ENCODE peak calls at places on chromosomes 13 and 19, in six cellular contexts. U is breast epithelium, A is IMR-90, C is heart left ventricle, M is Peyer's patch, V is A549. K is an unnamed sample. For H3K4me1, the result is how much of the 10 kb centered on the place peaks cover.

GRCh38 chr19:29492761-29493160 is 33.0 kb upstream of the VSTM2B start:
- DNase-seq in V (no peak), U (no peak), C (no peak), A (peak), M (no peak), K (no peak)

GRCh38 chr13:113938716-113939115 is 35.2 kb downstream of the C13orf46 start:
- DNase-seq in M (no peak), V (no peak), C (no peak), U (no peak), A (no peak), K (no peak)

GRCh38 chr13:57996717-57997116 is 365.2 kb downstream of the PCDH17 start:
- DNase-seq in U (no peak), V (no peak), C (no peak), M (no peak), A (no peak), K (no peak)

GRCh38 chr13:110137677-110138008 is 169.3 kb downstream of the COL4A1 start:
- DNase-seq in U (no peak), A (no peak), M (no peak), V (peak), C (peak), K (peak)

GRCh38 chr13:99067160-99067985 is 89.5 kb upstream of the DOCK9 start:
- DNase-seq in C (no peak), A (peak), V (peak), M (no peak), U (no peak), K (no peak)

GRCh38 chr13:21060063-21060826 is 1.1 kb downstream of the LATS2 start:
- DNase-seq in A (peak), C (peak), M (no peak), U (no peak), V (peak), K (peak)

GRCh38 chr13:44309771-44310767 is 63.6 kb upstream of the SERP2 start:
- DNase-seq in C (peak), V (peak), M (no peak), U (no peak), A (no peak), K (peak)

GRCh38 chr19:40279120-40279551 is 6.0 kb downstream of the AKT2 start:
- DNase-seq in A (peak), U (no peak), C (peak), M (no peak), V (no peak), K (no peak)

GRCh38 chr19:17081672-17082630 is 6.4 kb downstream of the MYO9B start:
- DNase-seq in M (no peak), V (no peak), U (no peak), A (no peak), C (peak), K (peak)

GRCh38 chr13:52374873-52375411 is 31.0 kb downstream of the THSD1 start:
- DNase-seq in A (no peak), C (no peak), M (no peak), U (no peak), V (no peak), K (no peak)

GRCh38 chr13:91184244-91184926 is 163.1 kb upstream of the MIR17HG start:
- DNase-seq in M (no peak), V (no peak), C (no peak), A (no peak), U (no peak), K (no peak)

GRCh38 chr13:73272831-73273230 is 214.0 kb downstream of the KLF5 start:
- DNase-seq in A (no peak), C (no peak), V (no peak), M (no peak), U (no peak), K (no peak)

GRCh38 chr19:5719274-5719960 is 529 bp downstream of the LONP1 start:
- DNase-seq in M (no peak), V (no peak), C (no peak), U (no peak), A (peak), K (no peak)

GRCh38 chr13:109541081-109541480 is 245.3 kb downstream of the IRS2 start:
- DNase-seq in C (no peak), U (no peak), A (no peak), V (no peak), M (no peak), K (no peak)

GRCh38 chr13:83274679-83275078 is 607.6 kb downstream of the SLITRK1 start:
- DNase-seq in V (no peak), A (no peak), U (no peak), M (no peak), C (no peak), K (no peak)

GRCh38 chr19:45764947-45765346 is 4.1 kb downstream of the SIX5 start:
- DNase-seq in C (peak), A (no peak), U (no peak), M (no peak), V (no peak), K (no peak)

GRCh38 chr13:48975101-48975925 is at the start of gene FNDC3A:
- DNase-seq in C (peak), U (peak), M (peak), V (peak), A (peak), K (peak)

GRCh38 chr13:113129480-113129879 is 6.9 kb downstream of the F10 start:
- DNase-seq in M (no peak), U (peak), C (no peak), A (no peak), V (no peak), K (no peak)

GRCh38 chr19:17234911-17235617 is 9.0 kb downstream of the OCEL1 start:
- DNase-seq in C (no peak), A (peak), V (peak), M (peak), U (no peak), K (peak)

GRCh38 chr13:92694047-92694446 is 532.6 kb upstream of the GPC6 start:
- DNase-seq in A (no peak), C (no peak), V (no peak), M (no peak), U (no peak), K (no peak)

GRCh38 chr13:36745436-36745835 is 71.6 kb downstream of the SERTM1 start:
- DNase-seq in V (no peak), M (no peak), U (no peak), C (no peak), A (no peak), K (no peak)

GRCh38 chr19:17348700-17349099 is 11.3 kb downstream of the GTPBP3 start:
- DNase-seq in C (peak), M (no peak), A (peak), U (no peak), V (peak), K (no peak)

GRCh38 chr19:28899703-28900102 is 313.2 kb downstream of the UQCRFS1 start:
- DNase-seq in C (no peak), V (no peak), M (no peak), U (no peak), A (peak), K (no peak)

GRCh38 chr13:28425796-28426195 is 69.1 kb downstream of the FLT1 start:
- DNase-seq in M (no peak), V (no peak), A (peak), C (no peak), U (no peak), K (no peak)

GRCh38 chr13:90532861-90533260 is 814.6 kb upstream of the MIR17HG start:
- DNase-seq in U (no peak), C (no peak), M (no peak), V (no peak), A (no peak), K (no peak)

GRCh38 chr13:70347947-70348620 is 239.8 kb upstream of the KLHL1 start:
- DNase-seq in U (no peak), M (no peak), A (no peak), C (no peak), V (no peak), K (no peak)

GRCh38 chr13:30110301-30111070 is 196.9 kb downstream of the KATNAL1 start:
- DNase-seq in V (no peak), U (no peak), C (no peak), M (no peak), A (no peak), K (no peak)

GRCh38 chr13:49023441-49023840 is 47.7 kb downstream of the FNDC3A start:
- DNase-seq in C (no peak), M (no peak), U (no peak), V (peak), A (peak), K (no peak)

GRCh38 chr13:33799950-33800592 is 17.9 kb upstream of the RFC3 start:
- DNase-seq in U (no peak), V (peak), A (peak), M (no peak), C (no peak), K (no peak)

GRCh38 chr13:110714798-110715394 is 1.4 kb downstream of the ING1 start:
- DNase-seq in M (peak), V (no peak), U (peak), C (peak), A (peak), K (peak)

GRCh38 chr13:50676602-50677001 is 166.9 kb downstream of the DLEU7 start:
- DNase-seq in C (no peak), V (no peak), M (no peak), A (peak), U (no peak), K (no peak)

GRCh38 chr19:45613926-45614725 is 12.1 kb upstream of the GPR4 start:
- DNase-seq in M (no peak), U (no peak), A (peak), C (no peak), V (peak), K (no peak)

GRCh38 chr13:68473834-68474326 is 1243.7 kb upstream of the PCDH9 start:
- DNase-seq in V (no peak), A (no peak), C (no peak), U (no peak), M (no peak), K (no peak)

GRCh38 chr19:34145741-34146202 is 26.5 kb upstream of the LSM14A start:
- DNase-seq in A (peak), M (peak), U (no peak), C (no peak), V (peak), K (no peak)

GRCh38 chr13:28329395-28330158 is 165.4 kb downstream of the FLT1 start:
- DNase-seq in M (no peak), C (peak), A (peak), V (no peak), U (no peak), K (no peak)

GRCh38 chr19:39365531-39365930 is 23.3 kb downstream of the SAMD4B start:
- DNase-seq in M (no peak), A (no peak), V (no peak), U (no peak), C (no peak), K (no peak)

GRCh38 chr19:35436477-35437141 is 11.4 kb upstream of the FFAR2 start:
- DNase-seq in U (no peak), V (peak), C (no peak), A (no peak), M (no peak), K (no peak)

GRCh38 chr13:106534844-106535551 is 464 bp downstream of the EFNB2 start:
- DNase-seq in C (peak), U (no peak), A (peak), V (no peak), M (no peak), K (no peak)

GRCh38 chr19:46607441-46607841 is 6.3 kb downstream of the CALM3 start:
- DNase-seq in A (no peak), C (no peak), U (peak), V (no peak), M (peak), K (no peak)

GRCh38 chr13:46982856-46983582 is 86.2 kb upstream of the HTR2A start:
- DNase-seq in A (no peak), U (no peak), C (no peak), V (no peak), M (peak), K (no peak)

GRCh38 chr13:46983881-46984280 is 87.0 kb upstream of the HTR2A start:
- DNase-seq in V (no peak), M (no peak), A (peak), U (no peak), C (no peak), K (no peak)
- H3K4me3 ChIP-seq in V (no peak), M (no peak), A (no peak), U (no peak), C (no peak), K (no peak)

DNA sequence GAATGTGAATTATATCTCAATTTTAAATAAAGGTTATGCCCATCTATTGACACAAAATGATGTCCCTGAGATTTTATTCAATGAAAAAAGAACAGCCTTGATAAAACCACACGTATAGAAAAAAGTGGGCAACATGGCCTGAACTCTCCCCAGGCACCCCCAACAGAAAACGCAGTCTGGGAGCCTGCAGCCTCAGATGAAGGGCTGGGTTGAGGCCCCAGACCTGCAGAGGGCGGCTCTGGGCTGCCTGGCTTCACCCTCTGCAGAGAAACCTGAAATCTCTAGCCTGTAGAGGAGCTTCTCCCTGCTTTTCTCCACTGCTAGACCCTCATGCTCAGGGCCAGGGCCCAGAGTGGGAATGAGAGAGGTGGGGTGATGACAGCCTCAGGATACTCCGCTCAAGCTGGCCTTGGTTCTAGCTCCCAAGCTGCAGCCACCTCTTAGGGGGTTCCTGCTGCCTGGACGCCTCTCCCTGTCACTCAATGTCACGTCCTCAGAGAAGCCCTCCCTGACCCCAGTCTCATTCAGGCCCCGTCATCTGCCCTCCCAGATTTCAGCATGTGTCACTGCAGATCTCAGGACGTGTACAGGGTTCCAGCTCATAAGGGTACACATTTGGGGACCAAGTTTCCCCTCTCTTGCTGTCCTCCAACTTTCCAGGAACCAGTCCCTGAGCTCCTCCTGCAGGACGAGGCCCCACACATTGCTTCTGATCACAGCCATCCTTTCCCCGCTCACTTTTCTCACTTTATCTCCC is 1.8 kb downstream of the MBD3 start:
- DNase-seq in M (no peak), C (no peak), U (no peak), V (peak), A (no peak), K (no peak)
- TF ChIP-seq POLR2A in M (no peak), C (no peak), U (no peak), V (no peak), A (no peak), K (no peak)

GRCh38 chr19:33055718-33056117 is 9.0 kb downstream of the RHPN2 start:
- DNase-seq in V (no peak), M (no peak), A (peak), U (no peak), C (no peak), K (no peak)

GRCh38 chr19:33054623-33055022 is 10.1 kb downstream of the RHPN2 start:
- DNase-seq in U (peak), M (no peak), C (no peak), V (peak), A (no peak), K (no peak)

GRCh38 chr19:33048806-33049676 is 15.6 kb downstream of the RHPN2 start:
- DNase-seq in A (peak), M (no peak), V (no peak), C (no peak), U (no peak), K (no peak)

GRCh38 chr19:33050110-33050509 is 14.6 kb downstream of the RHPN2 start:
- DNase-seq in A (no peak), C (no peak), U (no peak), V (no peak), M (no peak), K (no peak)

DNA sequence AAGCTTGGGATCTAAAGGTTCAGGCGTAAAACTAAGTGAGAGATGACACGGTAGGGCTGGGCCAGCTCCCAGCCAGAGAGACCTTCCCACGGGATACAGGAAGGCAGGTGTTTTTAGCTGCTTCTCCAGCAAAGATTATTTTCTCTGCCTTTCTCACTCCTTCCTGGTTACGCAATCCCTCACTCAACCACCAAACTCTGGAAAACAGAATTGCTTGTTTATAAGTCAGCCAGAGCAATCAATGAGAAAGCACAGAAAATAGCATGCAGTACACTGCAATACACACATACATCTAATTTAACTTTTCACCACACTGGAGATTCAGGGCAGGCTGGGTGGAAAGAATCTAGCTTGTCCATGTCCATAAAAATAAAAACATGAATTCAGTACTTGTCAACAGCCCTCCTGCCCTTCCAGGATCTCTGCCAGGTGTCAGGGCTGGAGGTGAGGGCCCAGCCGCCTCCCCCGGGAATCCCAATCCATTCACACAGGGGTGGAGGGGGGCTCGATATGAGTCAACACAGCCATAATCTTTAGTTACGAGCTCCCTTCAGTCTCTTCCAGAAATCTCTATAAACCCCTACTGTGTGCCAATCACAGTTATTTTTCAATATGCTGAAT is 12.2 kb downstream of the RHPN2 start:
- DNase-seq in U (no peak), A (peak), C (no peak), V (peak), M (no peak), K (no peak)
- H3K4me1 ChIP-seq in U (under half), A (under half), C (under half), V (half or more), M (under half), K (under half)

DNA sequence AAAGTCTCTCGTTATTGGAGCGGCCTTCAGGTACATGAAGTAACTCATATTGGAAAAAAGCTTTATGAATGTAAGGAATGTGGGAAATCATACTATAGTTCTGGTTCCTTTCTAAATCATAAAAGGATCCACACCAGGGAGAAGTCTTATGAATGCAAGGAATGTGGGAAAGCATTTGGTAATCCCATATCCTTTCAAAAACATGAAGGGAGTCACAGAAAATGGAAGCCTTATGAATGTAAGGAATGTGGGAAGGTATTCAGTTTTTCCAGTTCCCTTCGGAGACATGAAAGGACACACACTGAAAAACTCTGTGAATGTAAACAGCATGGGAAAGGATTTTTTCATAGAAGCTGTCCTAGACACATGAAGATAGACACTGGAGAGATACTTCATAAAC is 27.9 kb downstream of the ZNF20 start:
- DNase-seq in A (no peak), U (no peak), V (no peak), C (no peak), M (no peak), K (no peak)
- H3K4me3 ChIP-seq in A (no peak), U (no peak), V (no peak), C (no peak), M (no peak), K (no peak)

GRCh38 chr19:11558881-11559828 is at the start of gene ELOF1:
- DNase-seq in A (peak), C (peak), V (peak), U (peak), M (peak), K (peak)
- TF ChIP-seq POLR2A in A (peak), C (no peak), V (peak), U (peak), M (peak), K (peak)

DNA sequence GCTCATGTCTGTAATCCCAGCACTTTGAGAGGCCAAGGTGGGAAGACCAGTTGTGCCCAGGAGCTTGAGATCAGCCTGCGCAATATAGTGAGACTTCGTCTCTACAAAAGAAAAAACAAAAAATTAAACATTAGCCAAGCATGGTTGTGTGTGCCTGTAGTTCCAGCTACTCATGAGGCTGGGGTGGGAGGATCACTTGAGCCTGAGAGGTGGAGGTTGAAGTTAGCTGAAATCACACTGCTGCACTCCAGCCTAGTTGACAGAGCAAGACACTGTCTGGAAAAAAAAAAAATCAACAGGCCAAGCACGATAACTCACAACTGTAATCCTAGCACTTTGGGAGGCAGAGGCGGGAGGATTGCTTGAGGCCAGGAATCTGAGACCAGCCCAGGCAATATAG is 3.9 kb upstream of the S1PR2 start:
- DNase-seq in C (no peak), U (no peak), M (no peak), A (no peak), V (no peak), K (no peak)
- H3K4me1 ChIP-seq in C (under half), U (under half), M (under half), A (under half), V (under half), K (under half)

GRCh38 chr19:57583104-57583520 is 833 bp upstream of the ZIK1 start:
- DNase-seq in C (no peak), A (no peak), U (no peak), V (no peak), M (no peak), K (no peak)
- H3K4me3 ChIP-seq in C (peak), A (no peak), U (peak), V (no peak), M (peak), K (peak)

DNA sequence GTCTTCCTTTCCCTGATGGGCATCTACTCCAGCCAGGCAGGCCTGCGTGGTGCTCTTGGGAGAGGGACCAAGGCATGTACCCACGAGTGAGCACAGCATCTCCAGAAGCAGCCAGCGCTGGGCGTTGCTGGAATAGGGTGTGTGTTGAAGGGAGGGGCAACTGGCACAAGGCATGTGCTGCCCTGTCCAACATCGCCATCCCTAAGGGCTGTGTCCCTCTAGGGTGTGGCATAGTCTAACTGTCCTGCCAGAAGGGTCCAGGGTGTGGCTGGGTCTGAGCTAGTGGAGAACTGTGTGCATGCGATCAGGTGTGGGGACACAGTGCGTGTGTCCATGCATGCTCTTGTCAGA is 2.8 kb downstream of the NOTCH3 start:
- DNase-seq in M (no peak), C (no peak), V (peak), U (no peak), A (no peak), K (no peak)
- TF ChIP-seq POLR2A in M (no peak), C (no peak), V (no peak), U (no peak), A (no peak), K (no peak)